ENCODE peak calls at places on chromosomes 2 and 18, in five cellular contexts. E is AG08395, P is PC-3, W is left ventricle myocardium inferior, Q is dermis blood vessel endothelial cell. I is an unnamed sample.

GRCh38 chr18:6614952-6615351 is 114.6 kb upstream of the ARHGAP28 start:
- DNase-seq in W (no peak), Q (no peak), E (no peak), P (peak; percentile 35), I (no peak)

GRCh38 chr2:124959582-124959981 is 934.5 kb downstream of the CNTNAP5 start:
- DNase-seq in E (no peak), W (no peak), Q (no peak), P (no peak), I (no peak)

GRCh38 chr2:197674546-197674945 is 841 bp downstream of the RFTN2 start:
- DNase-seq in W (no peak), P (no peak), E (no peak), Q (peak; percentile 51), I (no peak)

GRCh38 chr18:59502222-59502898 is 143.3 kb upstream of the LMAN1 start:
- DNase-seq in Q (no peak), W (peak; percentile 30), E (peak; percentile 80), P (peak; percentile 73), I (no peak)

GRCh38 chr2:181892795-181893435 is 1.4 kb downstream of the ITPRID2 start:
- DNase-seq in Q (peak; percentile 81), P (peak; percentile 67), E (peak; percentile 18), W (no peak), I (no peak)

GRCh38 chr2:234145511-234145910 is 95.0 kb downstream of the SPP2 start:
- DNase-seq in Q (no peak), W (no peak), E (no peak), P (no peak), I (no peak)

GRCh38 chr2:39584283-39584972 is 81.3 kb upstream of the TMEM178A start:
- DNase-seq in P (peak; percentile 29), E (peak; percentile 57), Q (peak; percentile 6), W (no peak), I (no peak)

GRCh38 chr18:6284761-6285160 is 129.9 kb downstream of the L3MBTL4 start:
- DNase-seq in E (no peak), Q (no peak), P (no peak), W (no peak), I (no peak)

GRCh38 chr2:234699456-234699855 is 202.6 kb upstream of the ARL4C start:
- DNase-seq in E (no peak), P (no peak), Q (no peak), W (no peak), I (no peak)

GRCh38 chr2:144524190-144524957 is 4.5 kb upstream of the ZEB2 start:
- DNase-seq in Q (peak; percentile 20), W (peak; percentile 73), E (no peak), P (no peak), I (no peak)

GRCh38 chr2:86020984-86021383 is 84.7 kb downstream of the POLR1A start:
- DNase-seq in P (no peak), W (peak; percentile 70), E (no peak), Q (peak; percentile 59), I (no peak)

GRCh38 chr2:30611572-30611971 is 164.5 kb downstream of the LCLAT1 start:
- DNase-seq in W (no peak), E (peak; percentile 73), Q (no peak), P (no peak), I (no peak)

GRCh38 chr2:46695283-46695682 is 215.9 kb downstream of the TMEM247 start:
- DNase-seq in Q (peak; percentile 71), E (no peak), P (peak; percentile 68), W (no peak), I (no peak)

GRCh38 chr2:13114391-13114790 is 397.7 kb downstream of the TRIB2 start:
- DNase-seq in P (peak; percentile 6), Q (no peak), E (no peak), W (no peak), I (no peak)

GRCh38 chr2:74481961-74482800 is 617 bp downstream of the CCDC142 start:
- DNase-seq in E (peak; percentile 31), Q (peak; percentile 72), P (peak; percentile 37), W (no peak), I (no peak)

GRCh38 chr2:126656311-126657145 is 570 bp downstream of the GYPC start:
- DNase-seq in Q (peak; percentile 51), P (no peak), W (peak; percentile 58), E (peak; percentile 43), I (no peak)

GRCh38 chr2:74863802-74864248 is 29.9 kb downstream of the HK2 start:
- DNase-seq in P (peak; percentile 45), E (no peak), W (no peak), Q (no peak), I (no peak)

GRCh38 chr2:72457801-72458516 is 310.3 kb upstream of the CYP26B1 start:
- DNase-seq in E (peak; percentile 51), Q (no peak), P (peak; percentile 3), W (no peak), I (no peak)

GRCh38 chr18:36692331-36692730 is 136.5 kb downstream of the TPGS2 start:
- DNase-seq in W (no peak), E (peak; percentile 80), Q (no peak), P (no peak), I (no peak)

I was measured in GM18507.